ENCODE peak calls at places on chromosomes 7 and 10, in six cellular contexts. V is MM.1S, K is neuronal stem cell, U is H9, H is NCI-H1694 treated with DMSO at 0.1 percent for 48 hours, T is non-pigmented ciliary epithelial cell. R is an unnamed sample.

GRCh38 chr7:39565538-39565937 is 666 bp upstream of the YAE1 start:
- DNase-seq in V (no peak), K (no peak), U (no peak), H (peak), T (no peak), R (no peak)

GRCh38 chr7:29315302-29316270 is 121.0 kb downstream of the CHN2 start:
- DNase-seq in V (no peak), K (no peak), U (no peak), H (no peak), T (no peak), R (no peak)

GRCh38 chr10:78187371-78187770 is 153.7 kb downstream of the RPS24 start:
- DNase-seq in V (no peak), K (no peak), U (no peak), H (no peak), T (no peak), R (no peak)

GRCh38 chr7:108838143-108838542 is 268.5 kb downstream of the DNAJB9 start:
- DNase-seq in V (no peak), K (no peak), U (no peak), H (peak), T (no peak), R (no peak)

GRCh38 chr10:47253651-47254375 is 46.2 kb upstream of the GDF10 start:
- DNase-seq in V (no peak), K (no peak), U (no peak), H (no peak), T (no peak), R (no peak)

GRCh38 chr10:80599424-80599847 is 61.7 kb downstream of the SH2D4B start:
- DNase-seq in V (peak), K (peak), U (peak), H (peak), T (no peak), R (peak)

GRCh38 chr7:26181474-26182227 is 18.9 kb downstream of the HNRNPA2B1 start:
- DNase-seq in V (no peak), K (no peak), U (no peak), H (no peak), T (no peak), R (no peak)

GRCh38 chr10:102555781-102556328 is 52.1 kb downstream of the SUFU start:
- DNase-seq in V (no peak), K (no peak), U (no peak), H (no peak), T (peak), R (no peak)

GRCh38 chr10:126013489-126014281 is 117.3 kb downstream of the FANK1 start:
- DNase-seq in V (no peak), K (no peak), U (peak), H (no peak), T (peak), R (no peak)

GRCh38 chr10:104020020-104020419 is 53.1 kb downstream of the SLK start:
- DNase-seq in V (no peak), K (no peak), U (no peak), H (no peak), T (no peak), R (no peak)

GRCh38 chr7:125529237-125529636 is 599.6 kb upstream of the POT1 start:
- DNase-seq in V (no peak), K (no peak), U (no peak), H (no peak), T (no peak), R (no peak)

GRCh38 chr7:5361446-5362155 is 62.0 kb downstream of the TNRC18 start:
- DNase-seq in V (no peak), K (no peak), U (no peak), H (no peak), T (no peak), R (no peak)

GRCh38 chr7:30921540-30921930 is 9.9 kb downstream of the AQP1 start:
- DNase-seq in V (no peak), K (no peak), U (peak), H (no peak), T (no peak), R (no peak)

GRCh38 chr7:6228865-6229264 is 43.6 kb downstream of the CYTH3 start:
- DNase-seq in V (no peak), K (no peak), U (no peak), H (peak), T (no peak), R (no peak)

GRCh38 chr10:35889226-35889625 is 247.1 kb upstream of the FZD8 start:
- DNase-seq in V (no peak), K (no peak), U (no peak), H (no peak), T (no peak), R (no peak)

GRCh38 chr10:75136346-75136745 is 24.9 kb downstream of the SAMD8 start:
- DNase-seq in V (no peak), K (no peak), U (no peak), H (no peak), T (no peak), R (no peak)